ENCODE peak calls at places on chromosomes 5 and 9, in seven cellular contexts. Z is ovary, J is astrocyte, R is body of pancreas, D is transverse colon, C is tibial artery, A is GM12878. T is an unnamed sample.

GRCh38 chr5:78594946-78595921 is 53.3 kb downstream of the LHFPL2 start:
- DNase-seq in Z (peak), J (peak), R (peak), D (peak), C (no peak), A (no peak), T (peak)

GRCh38 chr5:137035480-137035878 is 463.6 kb downstream of the SPOCK1 start:
- DNase-seq in Z (no peak), J (no peak), R (no peak), D (no peak), C (no peak), A (no peak), T (no peak)

GRCh38 chr5:30749971-30750370 is 443.5 kb upstream of the CDH6 start:
- DNase-seq in Z (no peak), J (peak), R (no peak), D (no peak), C (no peak), A (no peak), T (no peak)

GRCh38 chr5:67879619-67880357 is 335.8 kb upstream of the PIK3R1 start:
- DNase-seq in Z (no peak), J (peak), R (no peak), D (no peak), C (no peak), A (no peak), T (no peak)

GRCh38 chr9:125609744-125610143 is 97.3 kb downstream of the MAPKAP1 start:
- DNase-seq in Z (no peak), J (no peak), R (no peak), D (no peak), C (no peak), A (no peak), T (no peak)

GRCh38 chr5:169914766-169915165 is 65.5 kb downstream of the INSYN2B start:
- DNase-seq in Z (peak), J (peak), R (peak), D (no peak), C (no peak), A (no peak), T (no peak)

GRCh38 chr9:133133680-133134418 is 12.8 kb upstream of the RALGDS start:
- DNase-seq in Z (peak), J (peak), R (peak), D (peak), C (peak), A (no peak), T (peak)

GRCh38 chr9:38431101-38431500 is 6.8 kb upstream of the IGFBPL1 start:
- DNase-seq in Z (no peak), J (no peak), R (no peak), D (no peak), C (no peak), A (no peak), T (no peak)

GRCh38 chr5:96113170-96113939 is 151.7 kb upstream of the ELL2 start:
- DNase-seq in Z (no peak), J (no peak), R (peak), D (no peak), C (peak), A (no peak), T (no peak)

GRCh38 chr9:89639367-89639795 is 34.6 kb downstream of the GADD45G start:
- DNase-seq in Z (peak), J (no peak), R (peak), D (no peak), C (peak), A (no peak), T (no peak)

GRCh38 chr9:107169796-107170195 is 113.3 kb upstream of the RAD23B start:
- DNase-seq in Z (no peak), J (no peak), R (no peak), D (no peak), C (no peak), A (no peak), T (no peak)

GRCh38 chr9:22148876-22149637 is 140.0 kb upstream of the CDKN2B start:
- DNase-seq in Z (no peak), J (peak), R (no peak), D (no peak), C (no peak), A (no peak), T (no peak)

GRCh38 chr5:143583385-143583784 is 179.9 kb upstream of the NR3C1 start:
- DNase-seq in Z (no peak), J (no peak), R (no peak), D (no peak), C (no peak), A (no peak), T (no peak)

GRCh38 chr9:87516222-87516930 is 18.7 kb downstream of the DAPK1 start:
- DNase-seq in Z (peak), J (peak), R (peak), D (peak), C (peak), A (no peak), T (no peak)

GRCh38 chr5:144237851-144238250 is 67.2 kb downstream of the KCTD16 start:
- DNase-seq in Z (no peak), J (peak), R (no peak), D (no peak), C (no peak), A (no peak), T (no peak)

GRCh38 chr5:30831605-30832004 is 361.9 kb upstream of the CDH6 start:
- DNase-seq in Z (no peak), J (no peak), R (no peak), D (no peak), C (no peak), A (no peak), T (no peak)

GRCh38 chr9:81588148-81588874 is 101.0 kb downstream of the TLE1 start:
- DNase-seq in Z (no peak), J (peak), R (peak), D (peak), C (peak), A (no peak), T (no peak)

GRCh38 chr9:124133752-124134151 is 122.2 kb downstream of the LHX2 start:
- DNase-seq in Z (no peak), J (no peak), R (peak), D (peak), C (peak), A (no peak), T (no peak)

DNA sequence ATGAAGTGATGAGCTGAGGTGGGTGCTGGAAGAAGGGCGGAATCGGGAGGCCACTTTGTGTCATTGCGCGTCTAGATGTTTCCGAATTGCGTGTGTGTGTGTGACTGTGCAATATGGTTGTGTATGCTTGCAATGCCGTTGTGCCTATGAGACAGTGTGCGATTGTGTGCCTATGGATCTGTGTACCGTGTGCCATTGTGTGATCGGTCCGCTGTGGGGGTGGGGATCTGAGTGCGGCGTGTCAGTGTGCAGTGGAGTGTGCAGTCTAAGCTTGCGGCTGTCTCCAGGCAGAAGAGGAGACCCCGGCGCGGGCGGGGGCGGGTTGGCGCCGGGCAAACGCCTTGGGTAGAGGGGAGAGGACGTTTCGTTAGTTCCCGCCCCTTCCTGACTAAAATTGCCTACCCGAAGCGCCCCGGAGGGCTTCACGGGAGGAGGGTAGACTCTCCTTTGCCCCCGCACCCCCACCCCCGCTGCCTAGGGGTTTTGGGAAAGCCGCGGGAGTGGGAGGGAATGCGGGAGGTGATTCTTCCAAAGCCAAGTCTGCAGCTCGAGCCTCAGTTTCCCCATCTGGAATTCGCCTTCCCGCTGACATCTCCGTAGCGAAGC is 24.2 kb downstream of the PCDHGC5 start:
- DNase-seq in Z (peak), J (peak), R (peak), D (no peak), C (peak), A (no peak), T (no peak)
- H3K4me3 ChIP-seq in Z (peak), J (peak), R (peak), D (peak), C (peak), A (peak), T (peak)

GRCh38 chr5:58963821-58964220 is 380.9 kb downstream of the RAB3C start:
- DNase-seq in Z (no peak), J (no peak), R (no peak), D (no peak), C (no peak), A (no peak), T (no peak)

GRCh38 chr5:58968350-58968749 is 385.5 kb downstream of the RAB3C start:
- DNase-seq in Z (no peak), J (no peak), R (no peak), D (no peak), C (no peak), A (no peak), T (no peak)

GRCh38 chr5:58963361-58963760 is 380.5 kb downstream of the RAB3C start:
- DNase-seq in Z (no peak), J (peak), R (no peak), D (no peak), C (no peak), A (no peak), T (no peak)

GRCh38 chr5:58967597-58968281 is 384.9 kb downstream of the RAB3C start:
- DNase-seq in Z (no peak), J (no peak), R (no peak), D (no peak), C (no peak), A (no peak), T (no peak)

GRCh38 chr5:58965677-58966414 is 383.0 kb downstream of the RAB3C start:
- DNase-seq in Z (no peak), J (no peak), R (no peak), D (no peak), C (no peak), A (no peak), T (no peak)
- TF ChIP-seq CTCF in Z (no peak), J (no peak), R (no peak), D (no peak), C (no peak), A (no peak), T (no peak)

GRCh38 chr5:138754699-138755057 is 1.5 kb downstream of the CTNNA1 start:
- DNase-seq in Z (peak), J (peak), R (no peak), D (no peak), C (peak), A (no peak), T (no peak)

GRCh38 chr5:138753794-138754698 is 821 bp downstream of the CTNNA1 start:
- DNase-seq in Z (peak), J (peak), R (peak), D (peak), C (peak), A (no peak), T (peak)

GRCh38 chr5:138757061-138757776 is 4.0 kb downstream of the CTNNA1 start:
- DNase-seq in Z (no peak), J (no peak), R (no peak), D (no peak), C (no peak), A (no peak), T (no peak)

GRCh38 chr5:138752951-138753793 is at the start of gene CTNNA1:
- DNase-seq in Z (peak), J (peak), R (peak), D (peak), C (peak), A (no peak), T (no peak)

GRCh38 chr5:138755084-138755748 is 2.0 kb downstream of the CTNNA1 start:
- DNase-seq in Z (no peak), J (no peak), R (no peak), D (no peak), C (no peak), A (peak), T (no peak)
- H3K4me3 ChIP-seq in Z (no peak), J (peak), R (no peak), D (peak), C (peak), A (peak), T (peak)

DNA sequence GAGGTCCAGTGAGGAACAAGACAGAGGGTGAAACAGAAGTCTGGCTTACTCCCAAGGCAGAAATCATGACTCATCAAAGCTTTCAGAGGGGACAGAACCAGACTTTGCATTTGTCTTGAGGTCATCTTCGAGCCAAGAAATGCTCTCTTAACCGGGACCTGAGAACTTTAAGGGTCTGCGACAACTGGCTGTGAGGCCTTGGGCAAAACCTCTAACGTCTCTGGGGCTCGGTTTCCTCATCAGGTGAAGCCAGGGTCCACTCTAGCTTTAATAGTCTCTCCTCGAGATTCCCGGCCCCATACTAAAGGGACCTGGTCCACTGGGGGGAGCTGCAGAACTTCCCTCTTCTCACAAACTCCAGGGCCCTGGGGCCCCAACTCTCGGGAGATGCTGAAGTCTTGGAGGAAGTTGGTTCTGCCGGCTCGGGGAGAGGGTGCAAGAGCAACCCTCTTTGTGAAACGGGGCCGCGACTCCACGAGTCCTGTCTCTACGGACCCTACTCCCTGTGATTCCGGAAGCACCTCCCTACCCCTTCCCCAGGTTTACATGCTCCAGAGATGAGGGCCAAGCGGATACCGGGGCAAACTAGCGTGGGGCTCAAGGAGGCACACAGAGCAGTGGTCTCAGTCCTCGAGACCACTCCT is 2.6 kb downstream of the GLIS3 start:
- DNase-seq in Z (peak), J (peak), R (peak), D (peak), C (peak), A (no peak), T (peak)
- TF ChIP-seq CTCF in Z (no peak), J (peak), R (no peak), D (peak), C (no peak), A (peak), T (peak)

GRCh38 chr5:128350705-128351104 is 187.3 kb downstream of the FBN2 start:
- DNase-seq in Z (no peak), J (no peak), R (no peak), D (no peak), C (no peak), A (no peak), T (no peak)

GRCh38 chr5:128349044-128349629 is 188.9 kb downstream of the FBN2 start:
- DNase-seq in Z (no peak), J (peak), R (peak), D (peak), C (no peak), A (no peak), T (peak)

GRCh38 chr5:128341056-128341455 is 197.0 kb downstream of the FBN2 start:
- DNase-seq in Z (no peak), J (no peak), R (no peak), D (no peak), C (no peak), A (no peak), T (no peak)

GRCh38 chr5:128345247-128345646 is 192.8 kb downstream of the FBN2 start:
- DNase-seq in Z (no peak), J (no peak), R (no peak), D (no peak), C (no peak), A (no peak), T (no peak)

DNA sequence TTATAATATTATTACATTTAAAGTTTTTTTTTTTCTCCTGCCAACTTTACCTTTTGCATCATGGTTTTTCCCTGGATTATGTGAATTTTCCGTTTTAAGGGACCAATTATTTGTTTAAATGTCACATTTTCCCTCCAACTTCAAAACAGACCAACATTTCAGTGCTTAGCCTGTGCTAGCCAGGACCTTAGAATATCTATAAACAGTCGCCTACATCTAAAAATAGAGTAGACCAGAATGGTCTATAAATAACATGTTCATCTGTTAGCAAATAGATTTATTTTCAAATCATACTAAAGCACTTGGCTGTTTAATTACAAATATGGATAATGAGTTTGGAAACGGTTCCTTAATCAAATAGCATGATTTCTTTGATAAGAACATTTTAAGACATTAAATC is 192.0 kb downstream of the FBN2 start:
- DNase-seq in Z (no peak), J (no peak), R (no peak), D (no peak), C (no peak), A (no peak), T (no peak)
- H3K4me3 ChIP-seq in Z (no peak), J (no peak), R (no peak), D (no peak), C (no peak), A (no peak), T (no peak)

DNA sequence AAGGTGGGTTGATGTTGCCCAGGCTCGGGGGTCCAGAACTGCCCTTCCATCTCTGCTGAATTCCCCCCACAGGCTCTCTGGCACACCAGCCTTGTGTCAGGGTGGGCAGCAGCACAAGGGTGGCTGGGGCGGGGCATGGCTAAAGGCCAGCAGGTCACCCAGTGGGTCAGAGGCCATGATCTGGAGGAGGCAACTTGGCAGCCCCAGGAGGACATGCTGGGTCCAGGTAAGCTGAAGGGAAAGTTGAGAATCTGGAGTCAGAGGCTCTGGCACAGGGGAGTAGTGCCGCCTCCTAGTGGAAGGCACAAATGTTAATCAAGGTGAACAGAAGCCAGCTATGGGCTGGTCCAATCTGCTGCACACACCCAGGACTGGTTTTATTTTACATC is 6.2 kb downstream of the TMEM8B start:
- DNase-seq in Z (no peak), J (no peak), R (peak), D (peak), C (no peak), A (no peak), T (no peak)
- TF ChIP-seq CTCF in Z (no peak), J (no peak), R (no peak), D (peak), C (no peak), A (peak), T (peak)

GRCh38 chr5:14109041-14109747 is 33.9 kb upstream of the TRIO start:
- DNase-seq in Z (no peak), J (peak), R (no peak), D (peak), C (no peak), A (peak), T (no peak)
- H3K4me3 ChIP-seq in Z (no peak), J (no peak), R (no peak), D (no peak), C (no peak), A (peak), T (no peak)

GRCh38 chr9:137027369-137028012 is 546 bp downstream of the ABCA2 start:
- DNase-seq in Z (no peak), J (no peak), R (peak), D (no peak), C (no peak), A (no peak), T (no peak)

GRCh38 chr9:137030006-137030405 is 1.9 kb downstream of the FUT7 start:
- DNase-seq in Z (no peak), J (no peak), R (no peak), D (no peak), C (no peak), A (no peak), T (no peak)

GRCh38 chr9:137028013-137028280 is at the start of gene ABCA2:
- DNase-seq in Z (peak), J (no peak), R (no peak), D (no peak), C (no peak), A (no peak), T (no peak)

GRCh38 chr9:137029058-137029922 is 1.3 kb upstream of the ABCA2 start:
- DNase-seq in Z (peak), J (no peak), R (peak), D (peak), C (peak), A (no peak), T (no peak)

GRCh38 chr9:137028281-137029057 is 432 bp upstream of the ABCA2 start:
- DNase-seq in Z (no peak), J (no peak), R (peak), D (peak), C (peak), A (no peak), T (no peak)
- TF ChIP-seq CTCF in Z (no peak), J (no peak), R (peak), D (no peak), C (peak), A (peak), T (no peak)